ENCODE peak calls at places on chromosomes 13 and 19, in nine cellular contexts. H is left colon; N is stimulated activated CD4-positive, alpha-beta T cell treated with anti-CD3 and anti-CD28 coated beads, Interleukin-15, amount 100 ng/mL, for 24 hours; O is NCI-H2081; D is heart left ventricle; C is activated CD4-positive, alpha-beta T cell treated with anti-CD3 and anti-CD28 coated beads for 4 hours; Q is frontal cortex; U is iris pigment epithelial cell; Z is fibroblast of pulmonary artery. S is an unnamed sample.

GRCh38 chr19:2309734-2310362 is 1.9 kb upstream of the LINGO3 start:
- DNase-seq in H (no peak), N (no peak), O (peak), D (no peak), C (no peak), Q (peak), U (no peak), Z (peak), S (no peak)

GRCh38 chr19:51066816-51067215 is 1.9 kb upstream of the KLK13 start:
- DNase-seq in H (no peak), N (no peak), O (no peak), D (no peak), C (no peak), Q (no peak), U (no peak), Z (no peak), S (no peak)

GRCh38 chr13:73844986-73845385 is 289.2 kb downstream of the KLF12 start:
- DNase-seq in H (no peak), N (no peak), O (no peak), D (no peak), C (no peak), Q (no peak), U (peak), Z (peak), S (no peak)

GRCh38 chr13:106340249-106340648 is 195.2 kb downstream of the EFNB2 start:
- DNase-seq in H (no peak), N (no peak), O (no peak), D (no peak), C (no peak), Q (no peak), U (no peak), Z (no peak), S (no peak)

GRCh38 chr13:30978981-30979956 is 46.8 kb downstream of the TEX26 start:
- DNase-seq in H (peak), N (peak), O (no peak), D (no peak), C (peak), Q (no peak), U (no peak), Z (peak), S (no peak)

GRCh38 chr13:80177327-80177726 is 163.6 kb downstream of the SPRY2 start:
- DNase-seq in H (no peak), N (no peak), O (no peak), D (no peak), C (no peak), Q (no peak), U (peak), Z (no peak), S (no peak)

GRCh38 chr13:111241862-111242261 is 78.6 kb upstream of the TEX29 start:
- DNase-seq in H (no peak), N (no peak), O (no peak), D (no peak), C (no peak), Q (no peak), U (no peak), Z (no peak), S (no peak)

GRCh38 chr13:77574076-77574475 is 38.6 kb downstream of the SCEL start:
- DNase-seq in H (no peak), N (no peak), O (peak), D (no peak), C (no peak), Q (no peak), U (no peak), Z (no peak), S (no peak)

GRCh38 chr19:35908010-35908441 is at the start of gene TYROBP:
- DNase-seq in H (peak), N (no peak), O (no peak), D (peak), C (no peak), Q (no peak), U (no peak), Z (no peak), S (no peak)

GRCh38 chr13:101144808-101145419 is 271.4 kb downstream of the NALCN start:
- DNase-seq in H (no peak), N (peak), O (peak), D (no peak), C (peak), Q (peak), U (peak), Z (peak), S (no peak)

GRCh38 chr19:4027146-4027545 is 19.6 kb downstream of the PIAS4 start:
- DNase-seq in H (no peak), N (no peak), O (no peak), D (no peak), C (no peak), Q (no peak), U (no peak), Z (no peak), S (no peak)

GRCh38 chr19:33514885-33515485 is 6.6 kb downstream of the PEPD start:
- DNase-seq in H (no peak), N (peak), O (no peak), D (peak), C (no peak), Q (no peak), U (no peak), Z (no peak), S (no peak)

GRCh38 chr13:100828226-100828625 is 153.6 kb upstream of the TMTC4 start:
- DNase-seq in H (no peak), N (no peak), O (no peak), D (no peak), C (no peak), Q (no peak), U (peak), Z (no peak), S (no peak)

GRCh38 chr19:2841858-2842574 is 741 bp downstream of the ZNF555 start:
- DNase-seq in H (no peak), N (no peak), O (no peak), D (no peak), C (no peak), Q (peak), U (no peak), Z (no peak), S (no peak)

GRCh38 chr13:111539791-111540446 is 219.5 kb downstream of the TEX29 start:
- DNase-seq in H (peak), N (no peak), O (no peak), D (no peak), C (no peak), Q (no peak), U (no peak), Z (no peak), S (no peak)

GRCh38 chr13:96967248-96967745 is 27.0 kb downstream of the OXGR1 start:
- DNase-seq in H (no peak), N (no peak), O (no peak), D (no peak), C (no peak), Q (no peak), U (no peak), Z (peak), S (no peak)

GRCh38 chr13:102020611-102021216 is 381.1 kb downstream of the FGF14 start:
- DNase-seq in H (no peak), N (no peak), O (no peak), D (no peak), C (no peak), Q (no peak), U (peak), Z (no peak), S (no peak)

GRCh38 chr19:3335431-3336350 is 30.7 kb upstream of the NFIC start:
- DNase-seq in H (peak), N (no peak), O (no peak), D (peak), C (no peak), Q (no peak), U (peak), Z (peak), S (no peak)

GRCh38 chr13:110696776-110697175 is 9.1 kb downstream of the CARS2 start:
- DNase-seq in H (no peak), N (no peak), O (no peak), D (no peak), C (no peak), Q (no peak), U (no peak), Z (no peak), S (no peak)

GRCh38 chr19:18488838-18489626 is 32.8 kb downstream of the ELL start:
- DNase-seq in H (no peak), N (no peak), O (peak), D (peak), C (no peak), Q (peak), U (peak), Z (no peak), S (no peak)